ENCODE peak calls at places on chromosomes 16 and 17, in seven cellular contexts. W, I, X, J, D, H and R are unnamed samples.

GRCh38 chr17:30476726-30477082 is 504 bp upstream of the GOSR1 start:
- DNase-seq in I (peak; percentile 7), H (no peak), X (no peak), W (peak; percentile 8), J (no peak), D (no peak), R (peak; percentile 11)

GRCh38 chr17:55726440-55726839 is 3.8 kb upstream of the TMEM100 start:
- DNase-seq in X (no peak), H (no peak), W (no peak), J (peak; percentile 54), D (no peak), I (peak; percentile 91), R (no peak)

GRCh38 chr17:77725851-77726250 is 232.7 kb upstream of the TNRC6C start:
- DNase-seq in D (no peak), X (no peak), I (no peak), H (peak; percentile 22), W (no peak), J (no peak), R (no peak)

GRCh38 chr17:55605705-55606104 is 94.5 kb upstream of the SMIM36 start:
- DNase-seq in H (no peak), J (no peak), D (no peak), W (no peak), I (no peak), X (no peak), R (no peak)

GRCh38 chr17:34386925-34387550 is 24.0 kb upstream of the CCL1 start:
- DNase-seq in J (no peak), D (no peak), W (no peak), I (peak; percentile 46), X (no peak), H (peak; percentile 27), R (no peak)

GRCh38 chr17:68100000-68100641 is 64.6 kb downstream of the KPNA2 start:
- DNase-seq in H (no peak), W (no peak), J (no peak), I (no peak), D (no peak), X (no peak), R (no peak)

GRCh38 chr16:17233301-17234002 is 237.3 kb downstream of the XYLT1 start:
- DNase-seq in H (no peak), J (no peak), D (no peak), X (no peak), W (no peak), I (no peak), R (no peak)

GRCh38 chr16:75402821-75403475 is 30.4 kb downstream of the CFDP1 start:
- DNase-seq in D (no peak), H (no peak), I (peak; percentile 60), X (peak; percentile 43), W (no peak), J (peak; percentile 69), R (peak; percentile 70)

GRCh38 chr16:24516900-24517669 is 22.3 kb upstream of the RBBP6 start:
- DNase-seq in W (peak; percentile 72), J (peak; percentile 85), D (peak; percentile 43), I (peak; percentile 85), X (peak; percentile 87), H (peak; percentile 84), R (peak; percentile 95)

GRCh38 chr17:77581480-77581879 is 377.0 kb upstream of the TNRC6C start:
- DNase-seq in W (no peak), J (peak; percentile 64), I (peak; percentile 35), X (no peak), H (no peak), D (no peak), R (no peak)

GRCh38 chr17:56725144-56725543 is 108.6 kb downstream of the C17orf67 start:
- DNase-seq in W (no peak), H (no peak), I (no peak), X (no peak), J (peak; percentile 66), D (no peak), R (no peak)

GRCh38 chr16:25009822-25010221 is 5.3 kb downstream of the ARHGAP17 start:
- DNase-seq in D (no peak), H (no peak), I (peak; percentile 57), W (no peak), X (no peak), J (peak; percentile 62), R (no peak)

GRCh38 chr17:48995332-48995870 is 1.8 kb upstream of the IGF2BP1 start:
- DNase-seq in W (peak; percentile 69), H (peak; percentile 85), I (no peak), X (peak; percentile 93), J (peak; percentile 37), D (no peak), R (no peak)

GRCh38 chr17:49926886-49927285 is 42.1 kb upstream of the DLX4 start:
- DNase-seq in W (no peak), J (no peak), H (no peak), D (no peak), X (no peak), I (no peak), R (no peak)

GRCh38 chr16:89395150-89396142 is 94.9 kb downstream of the ANKRD11 start:
- DNase-seq in D (no peak), X (no peak), H (no peak), J (peak; percentile 92), I (peak; percentile 98), W (no peak), R (peak; percentile 83)

GRCh38 chr17:9346296-9346926 is 229.2 kb downstream of the STX8 start:
- DNase-seq in H (no peak), J (peak; percentile 94), I (peak; percentile 33), W (no peak), D (no peak), X (no peak), R (no peak)

GRCh38 chr16:15993541-15993940 is 44.1 kb downstream of the ABCC1 start:
- DNase-seq in W (no peak), X (no peak), D (no peak), I (no peak), H (no peak), J (no peak), R (peak; percentile 37)

GRCh38 chr17:39153541-39154111 is 2.2 kb upstream of the PLXDC1 start:
- DNase-seq in D (no peak), H (peak; percentile 92), X (peak; percentile 96), I (peak; percentile 88), J (peak; percentile 93), W (peak; percentile 90), R (peak; percentile 96)

GRCh38 chr17:80724723-80725388 is 180.2 kb downstream of the RPTOR start:
- DNase-seq in W (no peak), H (no peak), J (peak; percentile 83), X (peak; percentile 56), I (peak; percentile 68), D (no peak), R (no peak)

DNA sequence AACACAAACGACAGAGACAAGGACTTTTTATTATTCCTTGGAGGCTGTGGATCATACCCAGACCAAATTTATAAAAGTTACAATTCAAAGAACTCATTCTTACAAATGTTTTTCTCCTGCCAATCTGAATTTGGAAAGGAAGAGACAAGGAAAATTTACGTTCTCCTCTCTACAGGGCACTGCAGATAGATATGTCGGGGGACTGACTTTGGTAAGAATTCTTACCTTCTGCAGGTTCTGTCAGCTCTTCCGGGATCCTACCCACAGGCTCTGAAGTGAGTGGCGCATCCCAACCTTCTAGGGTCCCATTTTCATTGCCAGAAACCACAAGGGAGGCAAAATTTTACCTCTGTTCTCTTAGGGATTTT is 2.2 kb upstream of the SLFN12L start:
- DNase-seq in X (no peak), I (no peak), H (no peak), D (no peak), W (no peak), J (no peak), R (no peak)
- H3K79me1 ChIP-seq in X (no peaks in the 10 kb centered on the region), I (no peaks in the 10 kb centered on the region), H (no peaks in the 10 kb centered on the region), D (no peaks in the 10 kb centered on the region), W (no peaks in the 10 kb centered on the region), J (no peaks in the 10 kb centered on the region), R (no peaks in the 10 kb centered on the region)

GRCh38 chr17:32567086-32567485 is 80.3 kb downstream of the CDK5R1 start:
- DNase-seq in X (no peak), I (no peak), D (no peak), W (no peak), H (no peak), J (no peak), R (no peak)
- H3K79me1 ChIP-seq in X (no peaks in the 10 kb centered on the region), I (no peaks in the 10 kb centered on the region), D (no peaks in the 10 kb centered on the region), W (no peaks in the 10 kb centered on the region), H (no peaks in the 10 kb centered on the region), J (no peaks in the 10 kb centered on the region), R (no peaks in the 10 kb centered on the region)

GRCh38 chr17:75881678-75882454 is 3.5 kb upstream of the TRIM47 start:
- DNase-seq in I (no peak), W (no peak), J (no peak), H (no peak), D (no peak), X (no peak), R (no peak)
- H3K79me1 ChIP-seq in I (no peaks in the 10 kb centered on the region), W (no peaks in the 10 kb centered on the region), J (no peaks in the 10 kb centered on the region), H (no peaks in the 10 kb centered on the region), D (no peaks in the 10 kb centered on the region), X (no peaks in the 10 kb centered on the region), R (no peaks in the 10 kb centered on the region)

GRCh38 chr17:787641-788221 is 5.6 kb downstream of the MRM3 start:
- DNase-seq in I (no peak), X (no peak), W (no peak), J (no peak), H (no peak), D (no peak), R (no peak)

GRCh38 chr17:778096-778495 is 4.0 kb downstream of the GLOD4 start:
- DNase-seq in X (no peak), W (no peak), H (no peak), J (no peak), I (no peak), D (no peak), R (no peak)

GRCh38 chr17:784143-784542 is 2.0 kb downstream of the MRM3 start:
- DNase-seq in H (no peak), I (peak; percentile 37), X (no peak), W (no peak), J (no peak), D (no peak), R (no peak)

DNA sequence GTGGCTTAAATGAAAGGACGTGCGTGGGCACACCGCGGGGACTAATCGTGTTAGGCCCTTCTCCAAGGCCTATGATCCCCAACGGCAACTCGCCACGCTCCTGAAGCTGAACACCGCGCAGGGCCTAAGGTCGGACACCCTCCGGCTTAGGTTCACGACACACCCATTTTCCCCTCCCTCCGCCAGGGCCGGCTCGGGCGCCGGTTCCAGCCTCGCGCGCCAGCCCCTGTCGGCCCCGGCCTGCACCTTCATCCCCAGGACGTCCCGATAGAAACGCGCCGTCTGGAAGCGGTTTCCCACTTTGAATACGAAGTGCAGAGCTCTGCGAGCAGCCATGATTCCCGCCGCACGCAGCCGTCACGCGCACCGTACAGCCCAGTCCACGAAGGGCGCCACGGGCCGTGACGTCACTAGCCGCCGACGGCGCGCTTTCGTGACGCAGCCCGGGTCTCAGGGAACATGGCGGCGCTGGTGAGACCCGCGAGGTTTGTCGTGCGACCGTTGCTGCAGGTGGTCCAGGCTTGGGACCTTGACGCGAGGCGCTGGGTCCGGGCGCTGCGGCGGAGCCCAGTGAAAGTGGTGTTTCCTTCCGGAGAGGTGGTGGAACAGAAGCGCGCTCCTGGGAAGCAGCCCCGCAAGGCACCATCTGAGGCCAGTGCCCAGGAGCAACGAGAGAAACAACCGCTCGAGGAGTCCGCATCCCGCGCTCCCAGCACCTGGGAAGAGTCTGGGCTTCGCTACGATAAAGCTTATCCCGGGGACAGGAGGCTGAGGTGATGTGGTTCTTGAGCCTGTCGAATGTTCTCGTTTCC is at the start of the genes GLOD4 and MRM3:
- DNase-seq in I (peak; percentile 85), H (peak; percentile 92), D (no peak), J (peak; percentile 90), W (peak; percentile 92), X (peak; percentile 89), R (peak; percentile 92)
- H3K79me1 ChIP-seq in I (peaks cover 37% of the 10 kb centered on the region), H (peaks cover 12% of the 10 kb centered on the region), D (peaks cover 2% of the 10 kb centered on the region), J (peaks cover 25% of the 10 kb centered on the region), W (peaks cover 11% of the 10 kb centered on the region), X (peaks cover 12% of the 10 kb centered on the region), R (peaks cover 4% of the 10 kb centered on the region)

GRCh38 chr17:64585146-64585545 is 77.0 kb downstream of the SMURF2 start:
- DNase-seq in H (no peak), D (no peak), X (no peak), W (no peak), I (no peak), J (no peak), R (no peak)
- H3K79me1 ChIP-seq in H (no peaks in the 10 kb centered on the region), D (no peaks in the 10 kb centered on the region), X (no peaks in the 10 kb centered on the region), W (no peaks in the 10 kb centered on the region), I (peaks cover 23% of the 10 kb centered on the region), J (no peaks in the 10 kb centered on the region), R (no peaks in the 10 kb centered on the region)